ENCODE peak calls at places on chromosomes 16 and 17, in four cellular contexts. V, X, S and O are unnamed samples.

GRCh38 chr16:57479422-57480126 is 6.7 kb downstream of the DOK4 start:
- DNase-seq in V (peak; percentile 54), X (peak; percentile 52), S (no peak), O (no peak)

GRCh38 chr17:38733315-38734234 is 3.4 kb downstream of the CISD3 start:
- DNase-seq in V (no peak), X (no peak), S (no peak), O (no peak)

GRCh38 chr17:12463102-12463501 is 202.6 kb upstream of the MYOCD start:
- DNase-seq in V (peak; percentile 86), X (no peak), S (no peak), O (no peak)

GRCh38 chr16:80667925-80668324 is 127.1 kb downstream of the DYNLRB2 start:
- DNase-seq in V (no peak), X (no peak), S (no peak), O (no peak)

GRCh38 chr16:31700200-31700529 is 172.5 kb downstream of the AHSP start:
- DNase-seq in V (no peak), X (no peak), S (no peak), O (no peak)

GRCh38 chr16:83891742-83892141 is 7.2 kb upstream of the MLYCD start:
- DNase-seq in V (no peak), X (no peak), S (no peak), O (no peak)

GRCh38 chr17:81039854-81040758 is 5.2 kb downstream of the BAIAP2 start:
- DNase-seq in V (peak; percentile 67), X (no peak), S (no peak), O (no peak)

GRCh38 chr16:3759736-3760135 is 42.4 kb upstream of the TRAP1 start:
- DNase-seq in V (no peak), X (no peak), S (no peak), O (no peak)

GRCh38 chr16:8675183-8676159 is 1.1 kb downstream of the ABAT start:
- DNase-seq in V (no peak), X (peak; percentile 15), S (no peak), O (no peak)

GRCh38 chr16:17423195-17423594 is 47.6 kb downstream of the XYLT1 start:
- DNase-seq in V (no peak), X (no peak), S (no peak), O (no peak)

GRCh38 chr17:79923974-79924638 is 84.9 kb upstream of the CBX4 start:
- DNase-seq in V (peak; percentile 12), X (no peak), S (no peak), O (no peak)

GRCh38 chr17:7440823-7441174 is 1.5 kb downstream of the FGF11 start:
- DNase-seq in V (no peak), X (no peak), S (no peak), O (peak; percentile 51)

GRCh38 chr17:16926061-16926511 is 45.8 kb downstream of the TNFRSF13B start:
- DNase-seq in V (no peak), X (no peak), S (no peak), O (no peak)

GRCh38 chr16:1631931-1632637 is 19.9 kb downstream of the CRAMP1 start:
- DNase-seq in V (no peak), X (no peak), S (no peak), O (no peak)

GRCh38 chr17:36661047-36661666 is 59.8 kb downstream of the MRM1 start:
- DNase-seq in V (no peak), X (no peak), S (no peak), O (no peak)

GRCh38 chr17:15463363-15463762 is 4.1 kb downstream of the CDRT4 start:
- DNase-seq in V (peak; percentile 92), X (peak; percentile 61), S (no peak), O (no peak)

GRCh38 chr16:66619534-66620418 is 15.3 kb downstream of the CMTM3 start:
- DNase-seq in V (peak; percentile 65), X (no peak), S (no peak), O (no peak)
- H3K27ac ChIP-seq in V (peak overlapping the region; percentile 8), X (no peak overlapping the region), S (no peak overlapping the region), O (peak overlapping the region; percentile 24)

GRCh38 chr16:4976079-4976478 is 17.9 kb downstream of the SEC14L5 start:
- DNase-seq in V (no peak), X (no peak), S (no peak), O (no peak)

GRCh38 chr16:4979164-4979563 is 21.0 kb downstream of the SEC14L5 start:
- DNase-seq in V (no peak), X (no peak), S (no peak), O (no peak)

GRCh38 chr16:4972938-4973587 is 14.9 kb downstream of the SEC14L5 start:
- DNase-seq in V (no peak), X (no peak), S (no peak), O (no peak)

GRCh38 chr16:4979736-4980660 is 21.9 kb downstream of the SEC14L5 start:
- DNase-seq in V (no peak), X (no peak), S (no peak), O (no peak)

DNA sequence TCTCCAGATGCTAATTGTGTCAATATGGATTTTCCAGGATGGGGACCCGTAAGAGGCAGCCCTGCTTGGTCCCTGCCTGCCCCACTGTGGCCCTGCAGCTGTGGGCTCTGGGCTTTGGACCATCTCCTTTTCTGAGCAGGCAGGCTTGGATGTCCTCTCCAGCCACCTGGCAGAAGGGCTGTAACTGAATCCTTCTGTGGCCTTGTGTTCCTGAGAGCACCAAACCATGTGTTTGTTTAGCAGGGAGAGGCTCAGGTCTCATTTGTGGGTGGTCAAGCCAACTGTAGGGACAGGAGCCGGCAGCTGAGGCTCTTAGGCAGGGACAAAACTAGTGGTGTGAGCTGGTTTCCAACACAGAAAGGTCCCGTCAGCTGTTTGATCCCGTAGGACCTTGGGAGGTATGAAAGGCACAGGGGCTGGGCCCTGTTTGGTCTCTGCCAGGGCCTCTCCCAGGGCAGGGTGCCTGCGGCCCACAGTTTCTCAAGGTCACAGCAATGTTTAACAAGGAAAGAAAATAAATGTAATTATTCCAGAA is 18.5 kb downstream of the SEC14L5 start:
- DNase-seq in V (no peak), X (no peak), S (no peak), O (no peak)
- TF ChIP-seq POLR2A in V (no peak), X (no peak), S (no peak), O (no peak)

GRCh38 chr16:23502466-23502865 is 7.8 kb downstream of the GGA2 start:
- DNase-seq in V (no peak), X (no peak), S (no peak), O (no peak)
- H3K4me3 ChIP-seq in V (no peak overlapping the region), X (no peak overlapping the region), S (no peak overlapping the region), O (no peak overlapping the region)

GRCh38 chr17:77877674-77878355 is 80.7 kb upstream of the TNRC6C start:
- DNase-seq in V (no peak), X (no peak), S (no peak), O (no peak)
- H3K27ac ChIP-seq in V (no peak overlapping the region), X (no peak overlapping the region), S (no peak overlapping the region), O (no peak overlapping the region)

GRCh38 chr17:74742153-74742515 is 5.1 kb downstream of the RAB37 start:
- DNase-seq in V (peak; percentile 31), X (no peak), S (no peak), O (no peak)
- TF ChIP-seq POLR2A in V (no peak), X (no peak), S (no peak), O (no peak)

GRCh38 chr16:50267151-50267631 is 840 bp downstream of the ADCY7 start:
- DNase-seq in V (no peak), X (no peak), S (no peak), O (no peak)
- H3K4me3 ChIP-seq in V (no peak overlapping the region), X (no peak overlapping the region), S (peak overlapping the region; percentile 60), O (no peak overlapping the region)